ENCODE peak calls at places on chromosomes 5 and 9, in seven cellular contexts. N is HepG2, L is H1, M is K562, X is HCT116, C is SK-N-SH, I is GM12878. T is an unnamed sample.

GRCh38 chr5:59189482-59189881 is 606.6 kb downstream of the RAB3C start:
- DNase-seq in M (no peak), I (no peak), C (no peak), X (no peak), N (no peak), L (no peak), T (peak; percentile 12)

GRCh38 chr9:99489043-99489378 is 266.9 kb downstream of the SEC61B start:
- DNase-seq in X (no peak), C (peak; percentile 51), I (no peak), M (no peak), L (no peak), N (no peak), T (no peak)

GRCh38 chr5:112551437-112552018 is 132.5 kb upstream of the EPB41L4A start:
- DNase-seq in N (peak; percentile 39), M (peak; percentile 44), I (no peak), L (no peak), C (peak; percentile 42), X (peak; percentile 59), T (peak; percentile 67)

GRCh38 chr5:72598461-72599433 is 91.5 kb upstream of the ZNF366 start:
- DNase-seq in N (peak; percentile 60), X (no peak), I (no peak), M (no peak), C (no peak), L (no peak), T (peak; percentile 26)

GRCh38 chr5:146962801-146963355 is 84.3 kb upstream of the PPP2R2B start:
- DNase-seq in M (no peak), X (no peak), I (no peak), N (no peak), L (no peak), C (no peak), T (no peak)

GRCh38 chr5:116824751-116825438 is 250.3 kb upstream of the SEMA6A start:
- DNase-seq in X (no peak), N (no peak), M (no peak), I (no peak), L (no peak), C (no peak), T (no peak)

GRCh38 chr9:133238851-133239532 is 29.9 kb upstream of the OBP2B start:
- DNase-seq in I (no peak), C (peak; percentile 70), X (peak; percentile 88), L (peak; percentile 86), M (peak; percentile 91), N (peak; percentile 56), T (peak; percentile 51)

GRCh38 chr9:137087409-137087925 is 682 bp downstream of the MAN1B1 start:
- DNase-seq in N (no peak), M (no peak), X (no peak), L (no peak), I (no peak), C (peak; percentile 67), T (no peak)

GRCh38 chr5:164345173-164345572 is 839.8 kb downstream of the MAT2B start:
- DNase-seq in M (no peak), C (no peak), X (no peak), I (no peak), N (no peak), L (no peak), T (peak; percentile 12)

GRCh38 chr9:35313911-35314310 is 152.1 kb downstream of the UNC13B start:
- DNase-seq in C (no peak), L (no peak), X (no peak), N (no peak), M (no peak), I (no peak), T (no peak)

GRCh38 chr9:25814023-25814422 is 135.8 kb upstream of the TUSC1 start:
- DNase-seq in L (no peak), M (no peak), I (no peak), N (no peak), X (no peak), C (no peak), T (no peak)

GRCh38 chr9:22005083-22005699 is 3.9 kb downstream of the CDKN2B start:
- DNase-seq in L (no peak), N (no peak), X (no peak), I (no peak), C (peak; percentile 21), M (no peak), T (peak; percentile 33)
- TF ChIP-seq MAX in L (peak; percentile 63), N (no peak), X (no peak), I (no peak), C (no peak), M (no peak), T (no peak)

DNA sequence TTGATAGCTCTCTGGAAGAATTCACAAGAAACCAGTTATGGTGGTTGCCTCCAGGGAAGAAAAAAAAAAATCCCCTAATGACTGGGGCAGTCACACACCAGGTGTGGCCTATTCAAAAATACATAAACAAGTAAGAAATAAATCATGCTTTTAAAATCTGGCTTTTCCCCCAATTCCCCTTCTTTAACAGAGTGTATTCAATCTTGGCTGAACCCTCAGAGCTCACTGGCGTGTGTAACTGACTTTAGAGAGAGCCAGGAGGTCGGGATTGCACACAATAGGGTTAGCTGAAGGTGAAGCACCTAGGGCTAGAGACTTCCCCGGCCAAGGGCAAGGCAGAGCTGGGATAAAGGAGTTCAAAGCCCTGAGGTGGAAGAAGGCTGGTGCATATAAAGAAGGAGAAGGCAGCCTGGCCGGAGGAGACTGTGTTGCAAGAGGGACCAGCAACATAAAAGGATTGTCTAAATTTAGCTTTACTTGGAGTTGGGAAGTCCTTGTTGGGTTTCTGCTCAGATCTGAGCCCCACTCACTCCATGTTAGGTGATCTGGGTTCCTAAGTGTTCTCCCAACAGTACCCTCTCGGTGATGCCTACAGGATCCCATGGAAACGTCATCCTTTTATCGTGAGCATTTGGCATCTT is 19.7 kb downstream of the FNBP1 start:
- DNase-seq in C (no peak), N (no peak), M (no peak), L (no peak), I (peak; percentile 88), X (no peak), T (no peak)
- TF ChIP-seq POLR2AphosphoS5 in C (no peak), N (no peak), M (no peak), L (no peak), I (peak; percentile 94), X (no peak), T (no peak)

GRCh38 chr5:168681556-168682183 is 102.5 kb upstream of the PANK3 start:
- DNase-seq in X (no peak), M (no peak), I (no peak), C (no peak), L (no peak), N (peak; percentile 16), T (peak; percentile 57)
- TF ChIP-seq MAX in X (no peak), M (no peak), I (no peak), C (no peak), L (no peak), N (no peak), T (no peak)

GRCh38 chr5:89435347-89435746 is 552.4 kb upstream of the MEF2C start:
- DNase-seq in M (no peak), I (peak; percentile 90), L (no peak), N (no peak), C (no peak), X (no peak), T (no peak)
- TF ChIP-seq POLR2AphosphoS5 in M (no peak), I (peak; percentile 74), L (no peak), N (no peak), C (no peak), X (no peak), T (no peak)

DNA sequence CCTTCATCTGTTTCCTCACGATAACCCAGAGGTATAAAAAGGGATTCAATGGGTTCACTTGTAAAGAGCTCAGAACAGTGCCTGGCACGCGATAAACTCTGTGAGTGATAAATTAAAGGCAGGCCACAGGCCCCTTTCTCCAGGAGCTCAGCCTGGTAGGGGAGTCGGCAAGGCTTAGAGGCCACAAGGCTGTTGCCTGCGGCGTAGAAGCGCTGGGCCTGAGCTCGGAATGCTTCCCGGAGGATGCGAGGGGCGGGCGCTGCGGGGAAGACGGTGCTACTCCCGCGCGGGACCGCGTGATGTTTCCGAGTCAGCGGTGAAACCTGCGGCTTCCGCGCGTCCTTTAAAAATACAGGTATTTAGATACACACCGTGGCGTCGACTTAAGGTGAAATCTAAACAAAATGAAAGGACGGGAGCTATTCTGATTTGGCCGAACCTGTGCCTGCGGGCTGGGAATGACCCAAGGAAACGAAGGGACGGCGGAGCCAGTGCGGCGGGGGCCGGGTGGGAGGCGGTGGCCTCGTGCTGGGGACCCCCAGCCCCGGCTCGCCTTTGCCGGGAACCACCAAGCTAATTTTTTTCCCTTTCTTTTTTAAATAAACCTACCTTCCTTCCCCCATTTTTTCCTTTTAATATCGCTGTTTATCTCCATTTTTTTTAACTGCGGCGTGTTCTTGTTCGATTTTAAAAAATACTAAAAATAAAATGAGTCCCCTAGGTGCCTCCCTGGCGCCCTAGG is 6.2 kb downstream of the NKX2-5 start:
- DNase-seq in M (no peak), I (no peak), C (no peak), N (no peak), L (no peak), X (no peak), T (no peak)
- TF ChIP-seq MAX in M (no peak), I (no peak), C (no peak), N (no peak), L (no peak), X (no peak), T (no peak)

GRCh38 chr5:142817961-142818431 is 47.8 kb downstream of the ARHGAP26 start:
- DNase-seq in N (no peak), X (no peak), L (no peak), C (no peak), I (no peak), M (no peak), T (no peak)
- TF ChIP-seq POLR2AphosphoS5 in N (no peak), X (no peak), L (no peak), C (no peak), I (no peak), M (no peak), T (no peak)

GRCh38 chr9:88930716-88931115 is 60.6 kb upstream of the S1PR3 start:
- DNase-seq in L (no peak), X (no peak), M (no peak), N (no peak), I (no peak), C (no peak), T (no peak)
- TF ChIP-seq MAX in L (no peak), X (no peak), M (no peak), N (no peak), I (no peak), C (no peak), T (no peak)

GRCh38 chr5:157444224-157444623 is 15.8 kb upstream of the NIPAL4 start:
- DNase-seq in C (no peak), M (no peak), X (no peak), I (no peak), L (no peak), N (no peak), T (no peak)

GRCh38 chr5:157450024-157450423 is 10.0 kb upstream of the NIPAL4 start:
- DNase-seq in M (no peak), C (no peak), I (no peak), X (no peak), L (no peak), N (no peak), T (no peak)

GRCh38 chr5:157449011-157449723 is 10.8 kb upstream of the NIPAL4 start:
- DNase-seq in I (no peak), C (peak; percentile 44), X (no peak), L (no peak), N (no peak), M (no peak), T (no peak)

GRCh38 chr5:157446077-157446930 is 13.7 kb upstream of the NIPAL4 start:
- DNase-seq in X (no peak), I (no peak), L (no peak), C (no peak), M (no peak), N (no peak), T (no peak)

DNA sequence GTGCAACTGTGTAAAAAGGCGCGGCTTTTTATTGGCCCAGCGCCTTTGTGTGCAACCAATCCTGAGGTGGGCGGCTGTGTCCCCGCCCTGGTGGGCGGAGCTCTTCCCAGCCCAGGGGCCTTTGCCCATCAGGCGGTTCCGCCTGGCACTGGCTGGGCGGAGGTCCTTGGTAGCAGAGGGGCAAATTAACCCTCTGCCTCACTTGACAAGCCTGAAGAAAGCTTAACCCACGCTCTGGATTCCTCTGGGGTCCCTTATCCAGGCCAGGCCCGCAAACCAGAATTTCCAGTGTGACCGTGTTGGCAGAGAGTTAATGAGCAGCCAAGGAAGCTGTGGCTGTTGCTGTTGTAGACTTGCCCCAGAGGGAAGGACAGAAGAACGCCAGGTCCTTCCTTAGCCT is 12.8 kb upstream of the NIPAL4 start:
- DNase-seq in X (no peak), N (no peak), I (no peak), M (no peak), L (no peak), C (no peak), T (no peak)
- TF ChIP-seq POLR2AphosphoS5 in X (no peak), N (no peak), I (no peak), M (no peak), L (no peak), C (no peak), T (no peak)